ENCODE peak calls at places on chromosomes 12 and 14, in nine cellular contexts. One of them, this sample, is unnamed.

GRCh38 chr12:44774815-44775411 is 101.2 kb downstream of the NELL2 start:
- DNase-seq in fibroblast of pulmonary artery: peak
- DNase-seq in psoas muscle: no peak
- DNase-seq in stimulated activated CD8-positive, alpha-beta memory T cell treated with anti-CD3 and anti-CD28 coated beads, Interleukin-4, amount 100 ng/mL, for 1 hour: peak
- DNase-seq in activated T-helper 1 cell treated with Interleukin-2 at 50 U/mL for 16 hours: peak
- DNase-seq in hepatocyte: peak
- DNase-seq in mucosa of gallbladder: peak
- DNase-seq in nephron progenitor cell: peak
- DNase-seq in RCC 7860: no peak
- DNase-seq in this sample: no peak

GRCh38 chr14:70472253-70473159 is 20.5 kb downstream of the ADAM21 start:
- DNase-seq in nephron progenitor cell: no peak
- DNase-seq in psoas muscle: no peak
- DNase-seq in stimulated activated CD8-positive, alpha-beta memory T cell treated with anti-CD3 and anti-CD28 coated beads, Interleukin-4, amount 100 ng/mL, for 1 hour: no peak
- DNase-seq in hepatocyte: no peak
- DNase-seq in mucosa of gallbladder: no peak
- DNase-seq in fibroblast of pulmonary artery: no peak
- DNase-seq in RCC 7860: no peak
- DNase-seq in activated T-helper 1 cell treated with Interleukin-2 at 50 U/mL for 16 hours: no peak
- DNase-seq in this sample: no peak

GRCh38 chr12:4293299-4293941 is 19.9 kb downstream of the CCND2 start:
- DNase-seq in stimulated activated CD8-positive, alpha-beta memory T cell treated with anti-CD3 and anti-CD28 coated beads, Interleukin-4, amount 100 ng/mL, for 1 hour: no peak
- DNase-seq in nephron progenitor cell: no peak
- DNase-seq in activated T-helper 1 cell treated with Interleukin-2 at 50 U/mL for 16 hours: no peak
- DNase-seq in hepatocyte: no peak
- DNase-seq in mucosa of gallbladder: no peak
- DNase-seq in fibroblast of pulmonary artery: no peak
- DNase-seq in psoas muscle: no peak
- DNase-seq in RCC 7860: no peak
- DNase-seq in this sample: no peak

GRCh38 chr12:109475993-109476806 is 900 bp downstream of the KCTD10 start:
- DNase-seq in stimulated activated CD8-positive, alpha-beta memory T cell treated with anti-CD3 and anti-CD28 coated beads, Interleukin-4, amount 100 ng/mL, for 1 hour: no peak
- DNase-seq in RCC 7860: no peak
- DNase-seq in nephron progenitor cell: no peak
- DNase-seq in hepatocyte: no peak
- DNase-seq in psoas muscle: no peak
- DNase-seq in activated T-helper 1 cell treated with Interleukin-2 at 50 U/mL for 16 hours: no peak
- DNase-seq in mucosa of gallbladder: no peak
- DNase-seq in fibroblast of pulmonary artery: no peak
- DNase-seq in this sample: no peak

GRCh38 chr12:11884661-11885060 is 186.1 kb upstream of the BCL2L14 start:
- DNase-seq in mucosa of gallbladder: no peak
- DNase-seq in psoas muscle: no peak
- DNase-seq in nephron progenitor cell: no peak
- DNase-seq in activated T-helper 1 cell treated with Interleukin-2 at 50 U/mL for 16 hours: no peak
- DNase-seq in stimulated activated CD8-positive, alpha-beta memory T cell treated with anti-CD3 and anti-CD28 coated beads, Interleukin-4, amount 100 ng/mL, for 1 hour: no peak
- DNase-seq in fibroblast of pulmonary artery: no peak
- DNase-seq in RCC 7860: peak
- DNase-seq in hepatocyte: no peak
- DNase-seq in this sample: no peak

GRCh38 chr12:45914090-45914489 is 76.3 kb downstream of the SCAF11 start:
- DNase-seq in activated T-helper 1 cell treated with Interleukin-2 at 50 U/mL for 16 hours: no peak
- DNase-seq in nephron progenitor cell: no peak
- DNase-seq in psoas muscle: no peak
- DNase-seq in mucosa of gallbladder: no peak
- DNase-seq in RCC 7860: peak
- DNase-seq in stimulated activated CD8-positive, alpha-beta memory T cell treated with anti-CD3 and anti-CD28 coated beads, Interleukin-4, amount 100 ng/mL, for 1 hour: no peak
- DNase-seq in fibroblast of pulmonary artery: peak
- DNase-seq in hepatocyte: peak
- DNase-seq in this sample: no peak

GRCh38 chr12:38123566-38124246 is 192.9 kb upstream of the ALG10B start:
- DNase-seq in RCC 7860: peak
- DNase-seq in fibroblast of pulmonary artery: no peak
- DNase-seq in mucosa of gallbladder: no peak
- DNase-seq in stimulated activated CD8-positive, alpha-beta memory T cell treated with anti-CD3 and anti-CD28 coated beads, Interleukin-4, amount 100 ng/mL, for 1 hour: no peak
- DNase-seq in activated T-helper 1 cell treated with Interleukin-2 at 50 U/mL for 16 hours: no peak
- DNase-seq in nephron progenitor cell: no peak
- DNase-seq in hepatocyte: no peak
- DNase-seq in psoas muscle: no peak
- DNase-seq in this sample: no peak

GRCh38 chr14:24838945-24839616 is 205.1 kb upstream of the GZMB start:
- DNase-seq in stimulated activated CD8-positive, alpha-beta memory T cell treated with anti-CD3 and anti-CD28 coated beads, Interleukin-4, amount 100 ng/mL, for 1 hour: no peak
- DNase-seq in activated T-helper 1 cell treated with Interleukin-2 at 50 U/mL for 16 hours: no peak
- DNase-seq in mucosa of gallbladder: no peak
- DNase-seq in RCC 7860: no peak
- DNase-seq in psoas muscle: no peak
- DNase-seq in fibroblast of pulmonary artery: peak
- DNase-seq in nephron progenitor cell: no peak
- DNase-seq in hepatocyte: no peak
- DNase-seq in this sample: no peak

GRCh38 chr12:124995200-124995961 is 1.9 kb downstream of the BRI3BP start:
- DNase-seq in nephron progenitor cell: no peak
- DNase-seq in RCC 7860: no peak
- DNase-seq in activated T-helper 1 cell treated with Interleukin-2 at 50 U/mL for 16 hours: no peak
- DNase-seq in psoas muscle: no peak
- DNase-seq in stimulated activated CD8-positive, alpha-beta memory T cell treated with anti-CD3 and anti-CD28 coated beads, Interleukin-4, amount 100 ng/mL, for 1 hour: no peak
- DNase-seq in mucosa of gallbladder: no peak
- DNase-seq in fibroblast of pulmonary artery: no peak
- DNase-seq in hepatocyte: no peak
- DNase-seq in this sample: no peak

This sample was measured in cerebellar nuclear complex.